ENCODE peak calls at places on chromosomes 12 and 14, in six cellular contexts. K is CD8-positive, alpha-beta memory T cell; U is CD4-positive, CD25-positive, alpha-beta regulatory T cell; Y is left lung; X is transverse colon; C is tibial artery. V is an unnamed sample. For H3K4me1, the result is how much of the 10 kb centered on the place peaks cover.

GRCh38 chr14:64137657-64138290 is 156.4 kb downstream of the ESR2 start:
- DNase-seq in K (no peak), U (no peak), Y (no peak), X (no peak), C (no peak), V (peak)

GRCh38 chr14:36313898-36314297 is 6.5 kb downstream of the MBIP start:
- DNase-seq in K (no peak), U (no peak), Y (no peak), X (no peak), C (no peak), V (peak)

GRCh38 chr14:86654558-86655184 is 1124.7 kb downstream of the FLRT2 start:
- DNase-seq in K (no peak), U (no peak), Y (peak), X (peak), C (peak), V (peak)

GRCh38 chr12:1019283-1019682 is 28.3 kb downstream of the ERC1 start:
- DNase-seq in K (no peak), U (no peak), Y (no peak), X (no peak), C (no peak), V (no peak)

GRCh38 chr12:98002887-98003493 is 512.4 kb upstream of the TMPO start:
- DNase-seq in K (no peak), U (no peak), Y (no peak), X (peak), C (peak), V (peak)

GRCh38 chr12:57842342-57843294 is 3.9 kb downstream of the CTDSP2 start:
- DNase-seq in K (peak), U (peak), Y (no peak), X (peak), C (no peak), V (peak)

GRCh38 chr12:103635419-103635818 is 48.3 kb downstream of the STAB2 start:
- DNase-seq in K (no peak), U (no peak), Y (no peak), X (no peak), C (no peak), V (no peak)

GRCh38 chr12:47097276-47097896 is 17.6 kb upstream of the AMIGO2 start:
- DNase-seq in K (no peak), U (no peak), Y (no peak), X (no peak), C (no peak), V (no peak)

GRCh38 chr14:94110552-94111181 is at the start of gene IFI27:
- DNase-seq in K (no peak), U (no peak), Y (no peak), X (peak), C (no peak), V (no peak)

GRCh38 chr12:71958056-71958455 is 19.4 kb downstream of the TPH2 start:
- DNase-seq in K (no peak), U (no peak), Y (no peak), X (no peak), C (no peak), V (no peak)

GRCh38 chr14:98959958-98960616 is 311.9 kb downstream of the BCL11B start:
- DNase-seq in K (no peak), U (no peak), Y (no peak), X (no peak), C (no peak), V (peak)

GRCh38 chr12:115140981-115141380 is 457.0 kb upstream of the TBX3 start:
- DNase-seq in K (no peak), U (no peak), Y (no peak), X (no peak), C (no peak), V (no peak)

GRCh38 chr12:54017027-54017788 is 8.4 kb downstream of the HOXC8 start:
- DNase-seq in K (no peak), U (no peak), Y (no peak), X (no peak), C (no peak), V (no peak)

GRCh38 chr12:6323340-6323994 is 13.0 kb downstream of the PLEKHG6 start:
- DNase-seq in K (peak), U (peak), Y (peak), X (no peak), C (no peak), V (peak)

GRCh38 chr14:102751088-102751487 is 26.2 kb upstream of the TRAF3 start:
- DNase-seq in K (no peak), U (no peak), Y (no peak), X (no peak), C (no peak), V (no peak)

GRCh38 chr14:35047961-35048513 is 2.0 kb downstream of the FAM177A1 start:
- DNase-seq in K (no peak), U (no peak), Y (no peak), X (no peak), C (no peak), V (no peak)

GRCh38 chr14:96792003-96792402 is 5.2 kb upstream of the VRK1 start:
- DNase-seq in K (no peak), U (no peak), Y (no peak), X (no peak), C (no peak), V (peak)

GRCh38 chr12:6752181-6752930 is 585 bp downstream of the MLF2 start:
- DNase-seq in K (no peak), U (peak), Y (peak), X (peak), C (peak), V (peak)

GRCh38 chr14:91315844-91316267 is 71.4 kb upstream of the GPR68 start:
- DNase-seq in K (peak), U (peak), Y (no peak), X (peak), C (no peak), V (no peak)

GRCh38 chr14:49033131-49033530 is 553.0 kb downstream of the RPS29 start:
- DNase-seq in K (no peak), U (no peak), Y (no peak), X (no peak), C (no peak), V (no peak)

GRCh38 chr14:96584907-96585671 is 82.9 kb downstream of the PAPOLA start:
- DNase-seq in K (no peak), U (no peak), Y (no peak), X (no peak), C (no peak), V (no peak)

GRCh38 chr12:16523570-16524331 is 82.2 kb downstream of the LMO3 start:
- DNase-seq in K (no peak), U (no peak), Y (no peak), X (no peak), C (no peak), V (no peak)

GRCh38 chr14:79090781-79091180 is 920.6 kb downstream of the NRXN3 start:
- DNase-seq in K (no peak), U (no peak), Y (no peak), X (no peak), C (no peak), V (no peak)

GRCh38 chr12:53172352-53172751 is 8.2 kb upstream of the ZNF740 start:
- DNase-seq in K (no peak), U (no peak), Y (no peak), X (no peak), C (no peak), V (peak)

GRCh38 chr14:65791551-65791981 is 379.0 kb downstream of the FUT8 start:
- DNase-seq in K (peak), U (peak), Y (no peak), X (no peak), C (no peak), V (peak)

GRCh38 chr12:88052686-88053085 is 23.5 kb upstream of the C12orf50 start:
- DNase-seq in K (no peak), U (peak), Y (no peak), X (peak), C (no peak), V (peak)

GRCh38 chr12:106258226-106258625 is 10.4 kb upstream of the CKAP4 start:
- DNase-seq in K (no peak), U (no peak), Y (no peak), X (no peak), C (no peak), V (no peak)

GRCh38 chr12:31233061-31233730 is 92.8 kb downstream of the SINHCAF start:
- DNase-seq in K (no peak), U (no peak), Y (no peak), X (no peak), C (no peak), V (no peak)

GRCh38 chr12:132689227-132689626 is 1.8 kb downstream of the PXMP2 start:
- DNase-seq in K (no peak), U (no peak), Y (no peak), X (peak), C (no peak), V (no peak)

GRCh38 chr12:60148109-60148508 is 552.3 kb downstream of the SLC16A7 start:
- DNase-seq in K (no peak), U (no peak), Y (no peak), X (no peak), C (no peak), V (peak)

GRCh38 chr12:48901278-48901677 is 24.0 kb downstream of the FKBP11 start:
- DNase-seq in K (no peak), U (no peak), Y (no peak), X (no peak), C (no peak), V (no peak)

GRCh38 chr14:67943947-67944346 is 124.4 kb downstream of the RAD51B start:
- DNase-seq in K (peak), U (peak), Y (peak), X (peak), C (peak), V (peak)
- H3K27ac ChIP-seq in K (no peak), U (no peak), Y (peak), X (peak), C (peak), V (no peak)

DNA sequence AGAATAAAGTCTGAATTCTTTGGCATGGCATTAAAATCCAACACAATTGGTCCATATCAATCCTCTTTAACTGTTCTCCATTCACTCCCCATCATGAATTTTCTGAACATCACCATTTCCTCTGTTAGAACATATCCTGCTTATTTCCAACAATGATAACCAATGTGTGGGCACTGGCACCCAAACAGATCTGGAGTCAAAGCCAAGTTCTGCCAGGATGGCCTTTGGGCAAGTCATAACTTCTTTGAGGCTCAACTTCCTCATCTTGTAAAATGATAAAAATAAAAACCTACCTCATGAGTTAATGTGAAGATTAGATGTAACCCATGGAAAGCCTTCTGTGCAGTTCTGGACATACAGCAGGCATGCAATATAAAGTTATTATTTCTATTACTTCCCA is 12.5 kb downstream of the PAWR start:
- DNase-seq in K (no peak), U (no peak), Y (no peak), X (peak), C (no peak), V (no peak)
- H3K4me1 ChIP-seq in K (under half), U (under half), Y (under half), X (under half), C (under half), V (under half)

DNA sequence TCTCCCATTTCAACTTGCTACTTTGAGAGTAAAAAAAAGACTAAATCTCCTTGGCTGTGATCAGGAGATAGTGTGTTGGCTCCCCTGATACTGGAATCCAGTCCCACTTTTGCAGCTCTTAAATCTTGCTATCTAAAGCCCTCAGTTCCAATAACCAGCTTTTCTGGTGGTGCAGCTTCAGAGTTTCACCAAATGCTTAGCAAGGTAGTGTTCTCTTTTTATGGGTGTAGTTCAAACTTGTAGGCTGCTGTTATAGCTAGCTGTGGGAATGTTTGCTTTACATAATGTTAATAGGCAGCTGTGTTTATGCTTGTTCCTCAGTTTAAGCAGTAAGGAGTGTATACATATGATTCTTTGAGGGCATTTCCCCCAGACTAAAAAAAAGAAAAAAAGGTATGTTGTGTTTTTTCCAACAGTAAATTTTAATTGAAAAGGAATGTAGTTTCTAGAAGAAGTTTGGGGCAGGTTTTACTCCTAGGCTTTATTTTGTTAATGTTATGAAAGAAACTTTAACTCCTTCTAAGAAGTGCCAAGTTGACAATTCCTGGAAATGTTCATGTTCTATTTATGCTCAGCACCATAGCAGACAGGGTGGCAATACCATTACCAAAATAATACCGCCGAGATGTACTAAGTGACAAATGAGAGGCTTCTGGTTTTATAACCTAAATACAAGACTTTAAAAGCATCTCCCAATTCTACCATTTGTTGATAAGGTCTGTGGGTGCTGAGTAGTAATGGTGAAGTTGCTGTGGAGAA is 12.1 kb downstream of the CRADD start:
- DNase-seq in K (no peak), U (no peak), Y (no peak), X (no peak), C (no peak), V (no peak)
- H3K27ac ChIP-seq in K (peak), U (no peak), Y (no peak), X (peak), C (no peak), V (no peak)

GRCh38 chr14:105488781-105489606 is 2.1 kb upstream of the TEDC1 start:
- DNase-seq in K (no peak), U (no peak), Y (no peak), X (no peak), C (no peak), V (no peak)
- H3K4me1 ChIP-seq in K (half or more), U (half or more), Y (half or more), X (under half), C (half or more), V (under half)

DNA sequence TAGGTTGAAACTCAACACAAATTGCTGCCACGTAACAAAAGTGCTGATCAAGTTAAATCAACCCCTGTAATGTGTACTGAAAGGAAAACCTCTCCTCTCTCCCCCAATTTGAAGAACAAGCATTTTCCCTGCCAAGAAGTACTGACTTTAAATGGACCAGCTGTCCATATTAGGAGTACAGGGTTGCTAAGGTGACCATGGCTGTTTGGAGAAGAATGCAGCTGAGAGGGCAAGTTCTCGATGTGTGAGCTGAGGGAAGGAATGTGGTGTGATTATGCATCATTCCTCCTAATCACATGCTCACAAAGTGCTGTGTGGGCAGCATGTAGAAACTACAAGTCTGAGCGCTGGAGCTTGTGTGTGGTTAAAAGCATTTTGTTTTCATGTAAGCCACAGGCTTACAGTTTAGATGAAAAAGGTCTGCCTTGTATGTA is 50.9 kb upstream of the CCT2 start:
- DNase-seq in K (no peak), U (no peak), Y (peak), X (peak), C (peak), V (peak)
- H3K27ac ChIP-seq in K (no peak), U (no peak), Y (peak), X (peak), C (peak), V (peak)

GRCh38 chr12:25788707-25789106 is 169.8 kb upstream of the RASSF8 start:
- DNase-seq in K (no peak), U (no peak), Y (no peak), X (no peak), C (no peak), V (peak)
- H3K4me1 ChIP-seq in K (under half), U (under half), Y (under half), X (under half), C (under half), V (under half)

GRCh38 chr12:107320031-107320928 is 226.9 kb upstream of the CRY1 start:
- DNase-seq in K (peak), U (peak), Y (peak), X (peak), C (no peak), V (peak)
- H3K27ac ChIP-seq in K (peak), U (peak), Y (no peak), X (no peak), C (no peak), V (no peak)

GRCh38 chr14:56143025-56143424 is 24.8 kb downstream of the PELI2 start:
- DNase-seq in K (no peak), U (no peak), Y (no peak), X (no peak), C (no peak), V (no peak)

GRCh38 chr14:56147980-56148901 is 30.0 kb downstream of the PELI2 start:
- DNase-seq in K (no peak), U (no peak), Y (no peak), X (no peak), C (no peak), V (no peak)

GRCh38 chr14:56145181-56145580 is 27.0 kb downstream of the PELI2 start:
- DNase-seq in K (no peak), U (no peak), Y (no peak), X (no peak), C (no peak), V (peak)

GRCh38 chr14:56145965-56146364 is 27.8 kb downstream of the PELI2 start:
- DNase-seq in K (no peak), U (no peak), Y (no peak), X (no peak), C (no peak), V (peak)

DNA sequence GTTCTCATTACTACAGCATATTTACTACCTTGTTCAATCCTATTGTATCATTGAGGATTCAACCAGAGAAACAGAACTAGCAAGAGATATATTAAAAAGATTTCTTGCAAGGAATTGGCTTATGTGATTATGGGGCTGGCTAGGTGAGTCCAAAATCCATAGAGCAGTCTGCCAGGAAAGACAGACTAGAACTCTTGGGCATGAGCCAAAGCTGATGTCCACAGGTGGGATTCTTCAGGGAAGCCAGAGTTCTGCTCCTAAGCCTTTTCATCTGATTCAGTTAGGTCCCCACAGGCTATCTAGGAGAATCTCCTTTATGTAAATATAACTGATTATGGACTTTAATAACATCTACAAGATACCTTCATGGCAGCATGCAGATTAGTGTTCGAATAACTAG is 26.0 kb downstream of the PELI2 start:
- DNase-seq in K (no peak), U (no peak), Y (no peak), X (no peak), C (no peak), V (no peak)
- H3K4me1 ChIP-seq in K (under half), U (under half), Y (under half), X (under half), C (under half), V (under half)

GRCh38 chr12:51059086-51059485 is 11.0 kb downstream of the LETMD1 start:
- DNase-seq in K (no peak), U (no peak), Y (no peak), X (no peak), C (no peak), V (no peak)
- H3K27ac ChIP-seq in K (no peak), U (no peak), Y (no peak), X (no peak), C (no peak), V (no peak)

DNA sequence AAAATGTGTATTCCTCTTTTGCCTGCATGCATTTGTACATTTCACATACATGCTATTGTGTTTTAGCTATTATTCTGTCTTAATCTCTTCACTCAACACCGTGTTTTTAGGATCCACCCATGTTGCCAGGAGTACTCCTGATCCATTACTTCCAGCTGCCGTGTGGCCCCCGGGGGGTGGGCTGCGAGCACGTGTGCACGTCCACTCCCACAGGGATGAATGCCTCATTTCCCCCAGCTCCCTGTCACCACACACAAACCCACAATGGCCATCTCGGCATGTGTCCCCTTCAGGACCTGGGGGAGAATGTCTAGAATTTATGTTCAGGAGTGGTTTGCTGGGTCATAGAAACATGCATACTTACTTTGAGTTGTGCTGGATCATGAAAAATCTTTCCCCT is 62.7 kb upstream of the ACTN1 start:
- DNase-seq in K (no peak), U (no peak), Y (no peak), X (no peak), C (no peak), V (no peak)
- H3K4me1 ChIP-seq in K (under half), U (under half), Y (half or more), X (under half), C (half or more), V (under half)

V was measured in cardiac muscle cell.